ENCODE peak calls at places on chromosomes 3 and 15, in seven cellular contexts. J is AG04450, M is suprapubic skin, O is ovary, U is substantia nigra, H is psoas muscle, E is adrenal gland. F is an unnamed sample.

GRCh38 chr3:55000546-55000945 is 72.7 kb upstream of the LRTM1 start:
- DNase-seq in M (no peak), J (peak), O (no peak), E (peak), U (no peak), H (no peak), F (peak)

GRCh38 chr3:64266065-64266874 is 41.0 kb upstream of the PRICKLE2 start:
- DNase-seq in J (peak), E (peak), M (no peak), H (no peak), U (no peak), O (no peak), F (peak)

GRCh38 chr3:177195242-177195940 is 1.9 kb downstream of the TBL1XR1 start:
- DNase-seq in U (no peak), E (no peak), J (no peak), O (no peak), M (no peak), H (no peak), F (peak)

GRCh38 chr3:134186391-134186790 is 64.3 kb downstream of the RYK start:
- DNase-seq in O (no peak), J (no peak), M (no peak), E (no peak), H (no peak), U (no peak), F (no peak)

GRCh38 chr3:34934660-34935059 is 704.7 kb upstream of the ARPP21 start:
- DNase-seq in J (no peak), U (no peak), H (no peak), O (no peak), E (no peak), M (no peak), F (no peak)

GRCh38 chr3:195761503-195762248 is 40.9 kb downstream of the MUC20 start:
- DNase-seq in E (no peak), U (no peak), H (no peak), J (no peak), M (no peak), O (no peak), F (peak)

GRCh38 chr15:29613951-29614382 is 208.3 kb downstream of the TJP1 start:
- DNase-seq in M (no peak), J (no peak), U (no peak), H (no peak), O (no peak), E (no peak), F (no peak)

GRCh38 chr3:196274585-196274984 is 12.9 kb downstream of the PCYT1A start:
- DNase-seq in J (no peak), H (no peak), O (no peak), E (no peak), U (no peak), M (no peak), F (no peak)

GRCh38 chr3:173857154-173857553 is 459.6 kb downstream of the NLGN1 start:
- DNase-seq in O (no peak), H (no peak), M (no peak), U (no peak), J (no peak), E (no peak), F (no peak)

GRCh38 chr3:30607032-30607833 is 832 bp downstream of the TGFBR2 start:
- DNase-seq in J (no peak), M (peak), O (peak), U (no peak), H (peak), E (peak), F (peak)

GRCh38 chr3:150443331-150443741 is 35.2 kb downstream of the TSC22D2 start:
- DNase-seq in H (no peak), E (no peak), U (no peak), M (no peak), O (no peak), J (no peak), F (no peak)

GRCh38 chr3:101944308-101944707 is 95.0 kb downstream of the NFKBIZ start:
- DNase-seq in U (no peak), H (no peak), O (no peak), J (no peak), E (no peak), M (no peak), F (no peak)

GRCh38 chr3:115698851-115699535 is 75.7 kb downstream of the GAP43 start:
- DNase-seq in U (no peak), E (no peak), O (no peak), M (no peak), J (no peak), H (no peak), F (no peak)

GRCh38 chr3:12239301-12239700 is 49.6 kb upstream of the PPARG start:
- DNase-seq in H (peak), O (peak), E (peak), U (no peak), M (peak), J (no peak), F (peak)

GRCh38 chr3:169347597-169347996 is 315.9 kb downstream of the MECOM start:
- DNase-seq in M (no peak), O (no peak), E (no peak), U (no peak), H (no peak), J (no peak), F (no peak)
- H3K27ac ChIP-seq in M (no peak), O (no peak), E (no peak), U (no peak), H (no peak), J (no peak), F (no peak)

DNA sequence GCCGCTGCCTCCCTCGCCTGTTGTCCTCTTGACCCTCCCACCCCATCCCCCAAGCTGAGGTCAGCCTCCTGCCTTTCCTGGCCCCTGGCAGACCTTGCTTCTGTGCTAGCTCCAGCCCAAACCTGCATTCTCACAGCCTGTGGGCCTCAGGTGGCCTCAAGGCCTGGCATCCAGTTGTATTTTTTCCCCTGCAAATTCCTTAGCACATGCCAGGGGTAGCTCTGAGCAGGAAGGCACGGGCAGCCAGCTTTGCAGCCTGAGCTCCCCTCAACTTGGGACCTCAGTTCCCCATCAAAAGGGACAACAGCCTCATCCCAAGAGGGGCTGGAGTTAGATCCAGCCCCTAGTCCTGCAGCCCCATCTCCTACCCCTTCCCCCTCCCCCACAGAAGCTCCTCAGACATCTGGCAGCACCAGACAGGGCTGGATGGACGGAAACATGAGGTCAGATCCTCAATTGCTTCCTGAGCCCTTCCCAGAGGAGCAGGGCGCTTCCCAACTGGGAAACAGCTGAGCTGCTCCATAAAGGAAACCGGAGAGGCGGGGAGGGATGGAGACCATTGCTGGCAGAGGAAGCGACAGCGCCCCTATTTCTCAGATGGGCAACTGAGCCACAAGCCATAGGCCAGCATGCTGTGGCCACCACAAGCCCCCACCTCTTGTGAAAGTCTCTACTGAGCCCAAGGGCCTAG is 18.1 kb upstream of the CYP11A1 start:
- DNase-seq in M (no peak), E (no peak), U (no peak), H (peak), J (no peak), O (no peak), F (peak)
- H3K27ac ChIP-seq in M (no peak), E (no peak), U (no peak), H (no peak), J (no peak), O (no peak), F (peak)

GRCh38 chr3:53137221-53137620 is 7.0 kb upstream of the RFT1 start:
- DNase-seq in J (no peak), H (no peak), O (no peak), M (no peak), E (no peak), U (no peak), F (no peak)
- H3K27ac ChIP-seq in J (no peak), H (no peak), O (no peak), M (no peak), E (no peak), U (no peak), F (no peak)

DNA sequence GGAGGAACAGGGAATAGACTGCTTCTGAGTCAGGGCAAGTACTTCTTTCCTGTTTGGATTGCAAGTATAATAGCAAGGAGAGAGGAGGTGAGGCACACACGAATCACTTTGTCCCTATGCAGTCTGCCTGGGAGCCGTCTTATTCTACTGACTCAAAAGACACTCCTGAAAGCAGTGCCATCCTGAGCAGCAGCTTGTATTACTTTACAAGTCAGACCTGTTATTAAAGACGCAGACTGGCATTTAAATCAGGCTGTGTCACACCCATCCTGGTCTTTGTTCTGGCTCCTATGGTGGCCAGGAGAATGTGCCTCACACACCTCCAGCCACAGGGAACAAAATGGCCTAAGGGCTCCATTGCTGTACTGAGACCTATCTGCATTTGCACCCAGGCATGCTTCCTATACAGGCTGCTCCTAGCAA is 17.9 kb upstream of the SQOR start:
- DNase-seq in O (no peak), J (no peak), M (no peak), E (no peak), H (no peak), U (no peak), F (no peak)
- H3K27ac ChIP-seq in O (no peak), J (no peak), M (peak), E (no peak), H (no peak), U (no peak), F (no peak)

GRCh38 chr3:16299746-16300145 is 34.7 kb downstream of the OXNAD1 start:
- DNase-seq in U (no peak), J (no peak), M (no peak), O (no peak), E (no peak), H (no peak), F (no peak)
- H3K27ac ChIP-seq in U (no peak), J (no peak), M (no peak), O (no peak), E (no peak), H (no peak), F (no peak)

GRCh38 chr3:123667784-123668183 is 82.9 kb upstream of the HACD2 start:
- DNase-seq in H (no peak), E (no peak), U (no peak), M (no peak), O (no peak), J (no peak), F (no peak)

GRCh38 chr3:123661973-123662372 is 77.1 kb upstream of the HACD2 start:
- DNase-seq in U (no peak), M (no peak), O (no peak), H (no peak), J (no peak), E (no peak), F (no peak)

GRCh38 chr3:123660900-123661299 is 76.0 kb upstream of the HACD2 start:
- DNase-seq in O (peak), H (peak), U (peak), J (peak), M (peak), E (peak), F (peak)

GRCh38 chr3:123663977-123664376 is 79.1 kb upstream of the HACD2 start:
- DNase-seq in H (no peak), U (no peak), M (no peak), E (no peak), O (no peak), J (no peak), F (no peak)

DNA sequence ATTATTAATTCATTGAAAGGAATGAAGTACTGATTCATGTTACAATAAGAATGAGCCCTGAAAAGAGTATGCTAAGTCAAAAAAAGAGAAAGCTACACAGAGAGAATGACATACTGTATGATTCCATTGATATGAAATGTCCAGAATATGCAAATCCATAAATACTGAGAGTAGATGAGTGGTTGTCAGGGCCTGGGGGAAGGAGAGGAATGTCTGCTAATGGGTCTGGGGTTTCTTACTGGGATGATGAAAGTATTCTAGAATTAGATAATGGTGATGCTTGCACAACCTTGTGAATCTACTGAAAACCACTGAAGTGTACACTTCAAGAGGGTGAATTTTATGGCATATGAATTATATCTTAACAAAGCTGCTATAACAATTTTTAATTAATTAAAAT is 79.9 kb upstream of the HACD2 start:
- DNase-seq in J (no peak), M (no peak), O (no peak), E (no peak), U (no peak), H (no peak), F (no peak)
- H3K27ac ChIP-seq in J (no peak), M (no peak), O (no peak), E (no peak), U (no peak), H (no peak), F (peak)

DNA sequence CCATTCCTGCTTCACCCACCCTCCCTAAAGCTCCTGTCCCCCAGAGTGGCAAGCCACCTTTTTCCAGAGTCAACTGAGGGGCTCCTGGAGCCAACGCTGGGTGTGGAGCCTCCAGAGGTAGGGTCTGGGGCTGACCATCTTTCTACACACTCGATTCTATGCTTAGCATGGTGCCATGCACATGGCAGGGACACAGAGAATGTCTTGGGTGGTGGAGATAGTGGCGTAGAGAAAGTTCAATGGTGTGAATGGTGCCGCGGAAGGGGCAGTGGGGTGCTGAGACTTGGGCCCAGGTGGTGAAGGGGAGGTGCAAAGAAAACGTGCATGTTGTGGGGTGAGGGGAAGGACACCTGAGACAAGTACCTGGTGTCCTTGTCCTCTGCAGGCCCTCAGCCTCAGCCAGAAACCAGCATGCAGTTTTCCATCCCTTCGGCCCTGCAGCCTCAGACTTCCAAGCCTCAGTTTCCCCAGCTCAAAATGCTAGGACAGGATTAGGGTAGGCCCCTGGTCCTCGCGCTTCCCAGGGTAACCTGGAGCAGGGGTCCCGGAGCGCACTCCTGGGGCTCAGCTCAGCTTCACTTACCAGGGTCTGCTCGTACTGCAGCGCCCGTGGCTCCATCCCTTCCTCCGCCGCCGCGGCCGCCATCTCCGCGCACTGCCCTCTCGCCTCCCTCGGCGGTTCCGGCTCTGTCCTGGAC is 422 bp downstream of the CLCN2 start:
- DNase-seq in U (no peak), H (no peak), E (peak), O (no peak), M (peak), J (no peak), F (no peak)
- H3K27ac ChIP-seq in U (peak), H (peak), E (no peak), O (peak), M (peak), J (peak), F (no peak)

GRCh38 chr3:159823763-159824162 is 164.9 kb upstream of the IL12A start:
- DNase-seq in O (no peak), H (no peak), M (no peak), U (no peak), E (no peak), J (no peak), F (no peak)

GRCh38 chr3:159821148-159821547 is 167.5 kb upstream of the IL12A start:
- DNase-seq in H (no peak), E (no peak), J (no peak), M (no peak), O (no peak), U (no peak), F (peak)

GRCh38 chr3:159825216-159825854 is 163.3 kb upstream of the IL12A start:
- DNase-seq in H (no peak), M (no peak), O (no peak), U (no peak), E (no peak), J (no peak), F (peak)

GRCh38 chr3:159821737-159822136 is 166.9 kb upstream of the IL12A start:
- DNase-seq in M (no peak), H (no peak), U (no peak), J (no peak), O (no peak), E (no peak), F (no peak)

DNA sequence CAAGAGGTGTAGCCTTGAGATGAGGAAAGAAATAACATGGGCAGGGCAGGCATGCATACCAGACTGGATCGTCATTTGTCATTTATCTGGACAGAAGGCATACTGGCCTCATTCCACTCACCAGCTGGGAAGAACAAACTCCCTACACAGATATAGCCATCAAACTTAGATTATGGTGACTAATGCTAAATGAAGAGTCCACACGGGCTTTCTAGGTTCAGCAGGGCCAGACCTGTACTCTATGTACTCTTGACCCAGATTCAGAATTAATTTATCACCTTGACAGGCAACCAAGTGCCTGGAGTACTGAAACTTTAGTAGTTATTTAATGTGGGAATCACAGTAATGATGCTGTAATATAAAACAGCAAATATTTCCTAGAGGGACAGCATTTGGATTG is 164.3 kb upstream of the IL12A start:
- DNase-seq in J (peak), H (peak), O (no peak), M (no peak), U (no peak), E (no peak), F (peak)
- H3K27ac ChIP-seq in J (peak), H (peak), O (no peak), M (no peak), U (peak), E (no peak), F (peak)

GRCh38 chr3:71067977-71068376 is 515.6 kb downstream of the FOXP1 start:
- DNase-seq in H (no peak), O (no peak), J (no peak), E (no peak), U (no peak), M (no peak), F (no peak)

GRCh38 chr3:71066849-71067261 is 516.7 kb downstream of the FOXP1 start:
- DNase-seq in H (no peak), M (no peak), E (no peak), O (no peak), J (no peak), U (no peak), F (peak)

GRCh38 chr3:71072288-71072687 is 511.2 kb downstream of the FOXP1 start:
- DNase-seq in U (no peak), H (no peak), E (no peak), J (no peak), M (no peak), O (no peak), F (no peak)

GRCh38 chr3:71070497-71071465 is 512.7 kb downstream of the FOXP1 start:
- DNase-seq in M (no peak), H (no peak), U (no peak), O (no peak), E (no peak), J (no peak), F (no peak)

GRCh38 chr3:71069797-71070196 is 513.7 kb downstream of the FOXP1 start:
- DNase-seq in E (peak), J (no peak), O (peak), M (peak), U (no peak), H (peak), F (peak)
- H3K27ac ChIP-seq in E (no peak), J (no peak), O (no peak), M (no peak), U (no peak), H (no peak), F (peak)

F was measured in osteoblast.